ENCODE peak calls at places on chromosomes 7 and 10, in six cellular contexts. B is K562, C is GM12878, N is H1, U is GM12892, O is HepG2. Q is an unnamed sample.

GRCh38 chr7:5661941-5662340 is 119.5 kb downstream of the RNF216 start:
- DNase-seq in B (no peak), C (no peak), N (no peak), U (no peak), O (no peak), Q (no peak)

GRCh38 chr10:118204292-118204943 is 137.7 kb downstream of the FAM204A start:
- DNase-seq in B (no peak), C (no peak), N (no peak), U (no peak), O (no peak), Q (no peak)

GRCh38 chr10:86349940-86350630 is 16.5 kb downstream of the GRID1 start:
- DNase-seq in B (no peak), C (no peak), N (no peak), U (no peak), O (no peak), Q (no peak)

GRCh38 chr10:131193923-131194322 is 117.6 kb downstream of the TCERG1L start:
- DNase-seq in B (no peak), C (no peak), N (peak), U (no peak), O (no peak), Q (no peak)

GRCh38 chr7:94642838-94643653 is 12.9 kb downstream of the SGCE start:
- DNase-seq in B (no peak), C (no peak), N (no peak), U (no peak), O (peak), Q (no peak)

GRCh38 chr10:7417103-7417623 is 6.3 kb upstream of the SFMBT2 start:
- DNase-seq in B (peak), C (no peak), N (no peak), U (no peak), O (no peak), Q (no peak)

GRCh38 chr7:148078126-148078525 is 512.4 kb upstream of the C7orf33 start:
- DNase-seq in B (no peak), C (no peak), N (no peak), U (no peak), O (no peak), Q (no peak)

GRCh38 chr7:3434611-3435010 is 133.6 kb downstream of the SDK1 start:
- DNase-seq in B (no peak), C (no peak), N (no peak), U (no peak), O (no peak), Q (no peak)

GRCh38 chr7:16420649-16421332 is 547 bp downstream of the CRPPA start:
- DNase-seq in B (peak), C (peak), N (peak), U (peak), O (peak), Q (peak)

GRCh38 chr10:132383026-132383565 is 13.9 kb upstream of the PWWP2B start:
- DNase-seq in B (no peak), C (no peak), N (no peak), U (no peak), O (no peak), Q (no peak)

GRCh38 chr10:32077896-32078295 is 21.7 kb upstream of the KIF5B start:
- DNase-seq in B (no peak), C (no peak), N (no peak), U (no peak), O (peak), Q (no peak)

GRCh38 chr7:40870108-40870507 is 735.3 kb downstream of the SUGCT start:
- DNase-seq in B (no peak), C (no peak), N (no peak), U (no peak), O (no peak), Q (no peak)

GRCh38 chr7:15219758-15220157 is 317.2 kb upstream of the DGKB start:
- DNase-seq in B (no peak), C (no peak), N (no peak), U (no peak), O (no peak), Q (no peak)

GRCh38 chr7:47483604-47484273 is 98.2 kb downstream of the TNS3 start:
- DNase-seq in B (no peak), C (no peak), N (no peak), U (no peak), O (peak), Q (no peak)

GRCh38 chr10:80502621-80503583 is 34.8 kb upstream of the SH2D4B start:
- DNase-seq in B (peak), C (no peak), N (no peak), U (no peak), O (no peak), Q (no peak)

GRCh38 chr10:128875030-128875744 is 591.9 kb upstream of the MGMT start:
- DNase-seq in B (no peak), C (no peak), N (no peak), U (no peak), O (no peak), Q (no peak)

GRCh38 chr10:69477968-69478597 is 26.8 kb downstream of the TSPAN15 start:
- DNase-seq in B (no peak), C (no peak), N (no peak), U (no peak), O (no peak), Q (no peak)

GRCh38 chr10:95560288-95561199 is 627 bp downstream of the SORBS1 start:
- DNase-seq in B (no peak), C (no peak), N (peak), U (peak), O (no peak), Q (peak)

GRCh38 chr7:2376351-2377154 is 21.9 kb downstream of the EIF3B start:
- DNase-seq in B (no peak), C (no peak), N (no peak), U (no peak), O (no peak), Q (no peak)

GRCh38 chr10:51937736-51938135 is 238.3 kb upstream of the CSTF2T start:
- DNase-seq in B (no peak), C (no peak), N (no peak), U (no peak), O (no peak), Q (no peak)

GRCh38 chr7:130708766-130709165 is 22.4 kb upstream of the TSGA13 start:
- DNase-seq in B (no peak), C (no peak), N (no peak), U (no peak), O (no peak), Q (no peak)

GRCh38 chr7:130708001-130708400 is 21.7 kb upstream of the TSGA13 start:
- DNase-seq in B (no peak), C (no peak), N (no peak), U (no peak), O (no peak), Q (no peak)

GRCh38 chr7:130712416-130712815 is 21.6 kb downstream of the KLF14 start:
- DNase-seq in B (no peak), C (no peak), N (no peak), U (no peak), O (no peak), Q (no peak)
- TF ChIP-seq POLR2A in B (no peak), C (no peak), N (no peak), U (no peak), O (no peak), Q (no peak)

GRCh38 chr7:70148997-70149396 is 550.7 kb downstream of the AUTS2 start:
- DNase-seq in B (no peak), C (no peak), N (no peak), U (no peak), O (no peak), Q (no peak)

GRCh38 chr7:70142247-70142932 is 544.1 kb downstream of the AUTS2 start:
- DNase-seq in B (no peak), C (no peak), N (no peak), U (no peak), O (no peak), Q (no peak)

DNA sequence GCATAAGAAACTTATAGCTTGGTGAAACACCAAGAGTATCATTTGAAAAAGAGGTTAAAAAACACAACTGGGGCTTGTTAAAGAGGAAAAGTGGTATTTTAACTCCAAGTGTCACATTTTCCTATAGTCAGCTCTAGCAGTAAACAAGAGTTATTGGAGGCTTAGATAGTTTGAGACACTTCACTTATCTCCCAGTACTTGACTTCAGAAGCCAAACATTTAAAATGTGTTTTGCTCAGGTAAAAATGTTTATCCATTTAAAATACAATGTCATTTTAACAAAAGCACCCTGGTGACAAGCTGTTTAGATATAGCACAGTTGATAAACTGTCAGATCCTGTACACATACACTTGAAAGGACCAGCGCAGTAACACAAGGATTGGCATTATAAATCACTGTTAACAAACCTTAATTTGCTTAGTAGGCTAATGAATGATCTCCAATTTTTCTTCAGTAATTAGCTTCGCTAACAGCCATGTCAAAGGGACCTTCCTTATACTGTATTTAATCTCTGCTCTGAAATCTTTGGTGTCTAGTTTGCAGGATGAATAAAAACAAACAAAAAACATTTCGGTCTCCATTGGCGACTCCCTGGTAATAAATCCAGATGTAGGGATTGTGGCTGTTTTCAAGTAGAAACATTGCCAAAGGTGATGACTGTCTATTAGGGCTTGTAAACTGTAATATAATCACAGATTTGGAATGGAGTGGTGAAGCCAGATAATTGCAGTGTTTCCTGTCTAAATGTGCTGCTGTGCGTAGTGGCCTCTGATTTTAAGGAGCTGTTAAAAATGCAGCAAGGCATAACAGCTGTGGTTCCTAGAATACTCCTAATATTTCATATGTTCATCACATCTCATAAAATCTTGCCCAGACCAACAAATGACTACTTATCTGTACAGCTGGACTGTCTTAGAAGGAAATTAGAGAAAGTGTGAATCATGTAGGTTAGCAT is 545.1 kb downstream of the AUTS2 start:
- DNase-seq in B (no peak), C (no peak), N (no peak), U (no peak), O (no peak), Q (no peak)
- TF ChIP-seq TAF1 in B (no peak), C (no peak), N (no peak), U (no peak), O (no peak), Q (no peak)

GRCh38 chr7:105013818-105014724 is at the start of gene KMT2E:
- DNase-seq in B (peak), C (peak), N (peak), U (peak), O (peak), Q (peak)

GRCh38 chr7:105016083-105017075 is 2.4 kb downstream of the KMT2E start:
- DNase-seq in B (no peak), C (no peak), N (no peak), U (no peak), O (no peak), Q (no peak)

GRCh38 chr7:105013283-105013817 is 655 bp upstream of the KMT2E start:
- DNase-seq in B (peak), C (peak), N (peak), U (peak), O (peak), Q (peak)

GRCh38 chr7:105015631-105015965 is 1.6 kb downstream of the KMT2E start:
- DNase-seq in B (peak), C (no peak), N (no peak), U (no peak), O (no peak), Q (no peak)

DNA sequence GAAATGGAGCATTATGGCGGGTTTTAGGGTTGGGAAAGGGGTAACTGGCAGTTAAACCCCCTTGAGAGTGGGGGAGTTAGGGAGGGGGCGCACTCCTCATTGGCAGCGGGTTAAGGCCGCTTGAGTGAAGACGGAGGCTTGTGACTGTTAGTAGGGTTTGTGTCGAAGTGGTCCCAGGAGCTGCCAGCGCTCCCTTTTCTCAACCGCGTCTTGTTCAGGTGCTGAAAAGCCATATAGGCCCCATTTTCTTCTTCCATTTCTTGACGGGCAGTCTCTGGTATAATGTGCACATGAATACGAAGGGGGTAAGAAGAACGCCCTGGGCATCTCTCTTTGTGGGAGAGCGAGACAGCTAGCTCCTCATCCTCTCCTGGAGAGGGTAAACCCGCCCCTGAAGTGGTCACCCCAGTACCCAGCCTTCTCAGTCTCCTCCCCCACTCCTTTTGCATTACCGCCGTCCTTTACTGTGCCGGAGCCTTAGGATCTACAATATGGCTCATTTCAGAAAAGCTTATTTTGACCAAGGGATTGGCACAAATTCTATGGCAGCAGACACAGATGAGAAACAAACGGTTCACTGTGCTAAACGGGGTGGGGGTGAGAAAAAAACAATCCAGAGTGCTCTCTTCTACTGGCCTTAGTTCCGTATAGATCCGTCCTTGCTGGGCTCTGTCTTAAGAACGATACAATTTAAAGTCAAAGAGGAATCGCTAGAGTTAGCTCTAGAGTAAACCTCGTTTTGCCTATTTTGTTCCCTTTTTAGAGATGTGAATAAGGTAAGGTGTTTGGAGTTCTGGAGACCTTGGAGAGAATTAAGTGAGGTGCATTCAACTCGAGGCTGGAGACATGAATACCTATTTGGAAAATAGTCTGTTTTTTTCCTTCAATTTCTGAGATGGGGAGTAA is 973 bp downstream of the KMT2E start:
- DNase-seq in B (peak), C (no peak), N (peak), U (peak), O (peak), Q (no peak)
- TF ChIP-seq POLR2A in B (peak), C (peak), N (peak), U (peak), O (peak), Q (no peak)

GRCh38 chr7:29424295-29424983 is 139.2 kb upstream of the PRR15 start:
- DNase-seq in B (no peak), C (no peak), N (no peak), U (no peak), O (no peak), Q (no peak)

GRCh38 chr7:29426587-29426986 is 137.0 kb upstream of the PRR15 start:
- DNase-seq in B (no peak), C (no peak), N (no peak), U (no peak), O (no peak), Q (no peak)

GRCh38 chr7:29422829-29423228 is 140.8 kb upstream of the PRR15 start:
- DNase-seq in B (no peak), C (no peak), N (no peak), U (no peak), O (no peak), Q (no peak)

GRCh38 chr7:29421010-29421956 is 142.4 kb upstream of the PRR15 start:
- DNase-seq in B (no peak), C (no peak), N (no peak), U (no peak), O (no peak), Q (no peak)

DNA sequence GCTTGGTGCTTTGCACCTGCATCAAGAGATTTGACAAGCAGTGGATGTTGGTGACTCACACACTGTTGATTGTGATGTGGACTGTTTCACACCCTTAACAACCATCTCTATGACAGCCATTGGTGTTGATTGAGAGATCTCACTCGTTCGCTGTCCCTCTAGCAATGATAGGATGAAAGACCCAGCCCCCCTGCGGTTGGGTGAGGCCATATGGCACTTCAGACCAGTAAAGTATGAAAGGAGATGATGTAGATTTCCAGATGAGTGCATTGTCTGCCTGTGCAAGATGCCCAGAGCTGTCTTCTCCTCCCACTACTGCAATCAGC is 138.7 kb upstream of the PRR15 start:
- DNase-seq in B (no peak), C (no peak), N (no peak), U (no peak), O (no peak), Q (no peak)
- TF ChIP-seq TAF1 in B (no peak), C (no peak), N (no peak), U (no peak), O (no peak), Q (no peak)

GRCh38 chr10:30433286-30433778 is 652 bp upstream of the MAP3K8 start:
- DNase-seq in B (peak), C (no peak), N (peak), U (no peak), O (peak), Q (no peak)
- TF ChIP-seq POLR2A in B (no peak), C (peak), N (no peak), U (no peak), O (no peak), Q (peak)

DNA sequence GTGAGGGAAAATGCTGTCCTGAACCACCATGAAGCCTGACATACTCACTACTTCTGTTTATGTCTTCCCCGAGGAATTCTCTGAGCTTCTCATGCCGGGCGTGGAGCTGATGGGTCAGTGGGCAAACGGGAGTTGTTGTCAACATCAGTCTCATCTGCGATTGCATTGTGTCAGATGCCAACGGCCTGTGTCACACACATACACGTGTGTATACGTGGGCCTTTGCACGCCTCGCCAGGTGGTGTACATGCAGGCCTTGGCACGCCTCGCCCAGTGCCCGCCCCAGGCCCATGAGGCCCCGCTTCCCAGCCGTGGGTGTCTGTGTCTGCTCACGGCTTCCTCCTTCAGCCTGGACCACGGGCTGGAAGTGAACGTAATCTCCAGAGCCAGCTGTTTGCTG is 7.5 kb upstream of the CSGALNACT2 start:
- DNase-seq in B (no peak), C (no peak), N (peak), U (no peak), O (no peak), Q (no peak)
- TF ChIP-seq TAF1 in B (no peak), C (no peak), N (no peak), U (no peak), O (no peak), Q (no peak)

GRCh38 chr10:35191523-35191922 is 64.9 kb downstream of the CREM start:
- DNase-seq in B (peak), C (no peak), N (no peak), U (no peak), O (no peak), Q (no peak)
- TF ChIP-seq POLR2A in B (no peak), C (no peak), N (no peak), U (no peak), O (no peak), Q (no peak)

GRCh38 chr7:35336444-35336843 is 82.5 kb upstream of the TBX20 start:
- DNase-seq in B (no peak), C (no peak), N (no peak), U (no peak), O (no peak), Q (no peak)
- TF ChIP-seq TAF1 in B (no peak), C (no peak), N (no peak), U (no peak), O (no peak), Q (no peak)

GRCh38 chr7:131555565-131556054 is 818 bp downstream of the PODXL start:
- DNase-seq in B (no peak), C (no peak), N (no peak), U (no peak), O (no peak), Q (no peak)

GRCh38 chr7:131557521-131558385 is 1.3 kb upstream of the PODXL start:
- DNase-seq in B (no peak), C (no peak), N (peak), U (no peak), O (no peak), Q (no peak)

GRCh38 chr7:131556912-131557457 is 557 bp upstream of the PODXL start:
- DNase-seq in B (no peak), C (no peak), N (peak), U (no peak), O (no peak), Q (no peak)

GRCh38 chr7:131554880-131555516 is 1.4 kb downstream of the PODXL start:
- DNase-seq in B (no peak), C (no peak), N (no peak), U (no peak), O (no peak), Q (no peak)

GRCh38 chr7:131556055-131556911 is at the start of gene PODXL:
- DNase-seq in B (peak), C (no peak), N (peak), U (peak), O (no peak), Q (peak)
- TF ChIP-seq POLR2A in B (no peak), C (no peak), N (no peak), U (no peak), O (no peak), Q (no peak)

Q was measured in GM12891.